ENCODE peak calls at places on chromosomes 16 and 17, in five cellular contexts. One of them, this sample, is unnamed.

GRCh38 chr16:69606985-69607384 is 41.2 kb downstream of the NFAT5 start:
- DNase-seq in sigmoid colon: no peak
- DNase-seq in H1: no peak
- DNase-seq in esophagus muscularis mucosa: no peak
- DNase-seq in transverse colon: no peak
- DNase-seq in this sample: no peak

GRCh38 chr16:86661715-86662114 is 83.4 kb downstream of the FOXL1 start:
- DNase-seq in sigmoid colon: no peak
- DNase-seq in H1: no peak
- DNase-seq in esophagus muscularis mucosa: no peak
- DNase-seq in transverse colon: no peak
- DNase-seq in this sample: no peak

GRCh38 chr16:49970818-49971431 is 54.1 kb upstream of the CNEP1R1 start:
- DNase-seq in sigmoid colon: no peak
- DNase-seq in H1: no peak
- DNase-seq in esophagus muscularis mucosa: no peak
- DNase-seq in transverse colon: peak
- DNase-seq in this sample: no peak

GRCh38 chr16:30005341-30006094 is 5.3 kb downstream of the DOC2A start:
- DNase-seq in sigmoid colon: no peak
- DNase-seq in H1: no peak
- DNase-seq in esophagus muscularis mucosa: no peak
- DNase-seq in transverse colon: peak
- DNase-seq in this sample: no peak

GRCh38 chr16:89646270-89646669 is 11.2 kb downstream of the CHMP1A start:
- DNase-seq in sigmoid colon: no peak
- DNase-seq in H1: no peak
- DNase-seq in esophagus muscularis mucosa: no peak
- DNase-seq in transverse colon: no peak
- DNase-seq in this sample: no peak

GRCh38 chr17:69326302-69327059 is 452 bp downstream of the ABCA5 start:
- DNase-seq in sigmoid colon: no peak
- DNase-seq in H1: no peak
- DNase-seq in esophagus muscularis mucosa: no peak
- DNase-seq in transverse colon: no peak
- DNase-seq in this sample: peak

GRCh38 chr17:39607851-39608130 is at the start of gene NEUROD2:
- DNase-seq in sigmoid colon: no peak
- DNase-seq in H1: peak
- DNase-seq in esophagus muscularis mucosa: no peak
- DNase-seq in transverse colon: no peak
- DNase-seq in this sample: no peak

GRCh38 chr17:7854851-7855642 is at the start of gene TMEM88:
- DNase-seq in sigmoid colon: peak
- DNase-seq in H1: peak
- DNase-seq in esophagus muscularis mucosa: no peak
- DNase-seq in transverse colon: no peak
- DNase-seq in this sample: no peak

GRCh38 chr17:73393962-73394361 is 82.2 kb upstream of the CDC42EP4 start:
- DNase-seq in sigmoid colon: no peak
- DNase-seq in H1: no peak
- DNase-seq in esophagus muscularis mucosa: no peak
- DNase-seq in transverse colon: no peak
- DNase-seq in this sample: no peak

GRCh38 chr17:50547035-50547735 is at the start of gene SPATA20:
- DNase-seq in sigmoid colon: peak
- DNase-seq in H1: peak
- DNase-seq in esophagus muscularis mucosa: peak
- DNase-seq in transverse colon: peak
- DNase-seq in this sample: peak
- TF ChIP-seq POLR2A in sigmoid colon: peak
- TF ChIP-seq POLR2A in H1: peak
- TF ChIP-seq POLR2A in esophagus muscularis mucosa: peak
- TF ChIP-seq POLR2A in transverse colon: peak
- TF ChIP-seq POLR2A in this sample: peak

GRCh38 chr17:14297161-14297851 is 3.6 kb upstream of the HS3ST3B1 start:
- DNase-seq in sigmoid colon: no peak
- DNase-seq in H1: peak
- DNase-seq in esophagus muscularis mucosa: peak
- DNase-seq in transverse colon: no peak
- DNase-seq in this sample: peak

GRCh38 chr17:14299261-14300093 is 1.4 kb upstream of the HS3ST3B1 start:
- DNase-seq in sigmoid colon: peak
- DNase-seq in H1: peak
- DNase-seq in esophagus muscularis mucosa: peak
- DNase-seq in transverse colon: peak
- DNase-seq in this sample: peak

GRCh38 chr17:14296511-14296910 is 4.4 kb upstream of the HS3ST3B1 start:
- DNase-seq in sigmoid colon: no peak
- DNase-seq in H1: no peak
- DNase-seq in esophagus muscularis mucosa: peak
- DNase-seq in transverse colon: no peak
- DNase-seq in this sample: peak

GRCh38 chr17:14300628-14301278 is at the start of gene HS3ST3B1:
- DNase-seq in sigmoid colon: peak
- DNase-seq in H1: peak
- DNase-seq in esophagus muscularis mucosa: peak
- DNase-seq in transverse colon: peak
- DNase-seq in this sample: peak

GRCh38 chr17:14298221-14298994 is 2.5 kb upstream of the HS3ST3B1 start:
- DNase-seq in sigmoid colon: no peak
- DNase-seq in H1: peak
- DNase-seq in esophagus muscularis mucosa: peak
- DNase-seq in transverse colon: no peak
- DNase-seq in this sample: no peak
- TF ChIP-seq POLR2AphosphoS5 in sigmoid colon: no peak
- TF ChIP-seq POLR2AphosphoS5 in H1: no peak
- TF ChIP-seq POLR2AphosphoS5 in esophagus muscularis mucosa: no peak
- TF ChIP-seq POLR2AphosphoS5 in transverse colon: no peak
- TF ChIP-seq POLR2AphosphoS5 in this sample: no peak

DNA sequence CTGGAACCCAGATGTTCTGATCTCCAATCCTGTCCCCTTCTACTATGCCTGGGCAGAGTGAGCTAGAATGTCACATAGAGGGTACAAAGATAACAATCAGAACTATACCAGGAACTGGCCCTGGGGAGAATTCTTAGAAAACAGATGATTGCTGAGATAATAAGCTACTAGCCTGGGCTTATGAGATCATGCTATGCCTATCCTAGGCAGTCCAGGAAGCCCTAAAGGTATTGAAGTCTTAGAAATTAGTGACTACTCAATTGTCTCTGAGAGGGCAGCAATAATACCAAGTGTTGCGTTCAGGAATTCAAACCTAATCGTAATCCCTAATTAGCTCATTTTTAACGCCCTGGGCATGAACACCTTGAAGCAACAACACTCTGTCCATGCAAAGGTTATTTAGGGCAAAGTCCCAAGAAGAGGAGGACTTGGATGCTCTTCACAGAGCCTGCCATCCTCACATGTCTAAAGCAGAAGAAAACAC is 77.1 kb downstream of the MMD start:
- DNase-seq in sigmoid colon: no peak
- DNase-seq in H1: no peak
- DNase-seq in esophagus muscularis mucosa: peak
- DNase-seq in transverse colon: no peak
- DNase-seq in this sample: no peak
- TF ChIP-seq POLR2A in sigmoid colon: no peak
- TF ChIP-seq POLR2A in H1: no peak
- TF ChIP-seq POLR2A in esophagus muscularis mucosa: no peak
- TF ChIP-seq POLR2A in transverse colon: no peak
- TF ChIP-seq POLR2A in this sample: no peak

DNA sequence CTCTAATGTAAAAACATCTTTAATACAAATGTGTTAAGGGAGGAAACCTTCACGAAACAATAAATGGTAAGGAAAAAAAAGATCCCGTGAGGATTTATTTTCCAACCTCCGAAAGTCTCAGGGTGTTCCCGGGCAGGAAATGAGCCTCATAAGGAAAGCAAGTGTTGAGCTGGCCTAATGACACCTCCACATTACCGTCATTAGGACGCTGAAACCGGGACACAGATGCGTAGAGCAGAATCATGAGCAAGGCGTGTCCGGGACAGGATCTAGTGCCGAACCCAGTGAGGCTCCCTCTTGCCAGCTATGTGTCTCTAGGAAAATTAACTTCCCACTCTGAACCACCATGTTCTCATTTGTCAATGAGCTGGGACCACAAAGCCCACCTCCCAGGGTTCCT is 22.7 kb upstream of the CYTH1 start:
- DNase-seq in sigmoid colon: no peak
- DNase-seq in H1: no peak
- DNase-seq in esophagus muscularis mucosa: no peak
- DNase-seq in transverse colon: no peak
- DNase-seq in this sample: no peak
- TF ChIP-seq POLR2AphosphoS5 in sigmoid colon: no peak
- TF ChIP-seq POLR2AphosphoS5 in H1: no peak
- TF ChIP-seq POLR2AphosphoS5 in esophagus muscularis mucosa: peak
- TF ChIP-seq POLR2AphosphoS5 in transverse colon: no peak
- TF ChIP-seq POLR2AphosphoS5 in this sample: no peak

GRCh38 chr17:59964455-59965328 is at the start of gene RNFT1:
- DNase-seq in sigmoid colon: peak
- DNase-seq in H1: peak
- DNase-seq in esophagus muscularis mucosa: peak
- DNase-seq in transverse colon: peak
- DNase-seq in this sample: peak
- TF ChIP-seq POLR2A in sigmoid colon: peak
- TF ChIP-seq POLR2A in H1: peak
- TF ChIP-seq POLR2A in esophagus muscularis mucosa: peak
- TF ChIP-seq POLR2A in transverse colon: peak
- TF ChIP-seq POLR2A in this sample: peak

GRCh38 chr17:75516255-75516618 is at the start of gene TSEN54:
- DNase-seq in sigmoid colon: peak
- DNase-seq in H1: peak
- DNase-seq in esophagus muscularis mucosa: peak
- DNase-seq in transverse colon: peak
- DNase-seq in this sample: peak

GRCh38 chr17:75515523-75516254 is at the start of gene CASKIN2:
- DNase-seq in sigmoid colon: peak
- DNase-seq in H1: peak
- DNase-seq in esophagus muscularis mucosa: peak
- DNase-seq in transverse colon: peak
- DNase-seq in this sample: peak

GRCh38 chr17:75513667-75514052 is 1.7 kb downstream of the CASKIN2 start:
- DNase-seq in sigmoid colon: no peak
- DNase-seq in H1: no peak
- DNase-seq in esophagus muscularis mucosa: no peak
- DNase-seq in transverse colon: no peak
- DNase-seq in this sample: no peak

GRCh38 chr17:75514299-75515228 is 773 bp downstream of the CASKIN2 start:
- DNase-seq in sigmoid colon: no peak
- DNase-seq in H1: peak
- DNase-seq in esophagus muscularis mucosa: no peak
- DNase-seq in transverse colon: peak
- DNase-seq in this sample: no peak

GRCh38 chr17:75515229-75515522 is 161 bp downstream of the CASKIN2 start:
- DNase-seq in sigmoid colon: no peak
- DNase-seq in H1: no peak
- DNase-seq in esophagus muscularis mucosa: no peak
- DNase-seq in transverse colon: no peak
- DNase-seq in this sample: no peak
- TF ChIP-seq POLR2AphosphoS5 in sigmoid colon: peak
- TF ChIP-seq POLR2AphosphoS5 in H1: no peak
- TF ChIP-seq POLR2AphosphoS5 in esophagus muscularis mucosa: no peak
- TF ChIP-seq POLR2AphosphoS5 in transverse colon: no peak
- TF ChIP-seq POLR2AphosphoS5 in this sample: no peak

GRCh38 chr17:17445296-17445924 is 31.4 kb upstream of the MED9 start:
- DNase-seq in sigmoid colon: no peak
- DNase-seq in H1: no peak
- DNase-seq in esophagus muscularis mucosa: no peak
- DNase-seq in transverse colon: no peak
- DNase-seq in this sample: no peak

GRCh38 chr17:17440938-17441730 is 35.7 kb upstream of the MED9 start:
- DNase-seq in sigmoid colon: no peak
- DNase-seq in H1: no peak
- DNase-seq in esophagus muscularis mucosa: no peak
- DNase-seq in transverse colon: no peak
- DNase-seq in this sample: peak

GRCh38 chr17:17439971-17440843 is 36.6 kb upstream of the MED9 start:
- DNase-seq in sigmoid colon: no peak
- DNase-seq in H1: peak
- DNase-seq in esophagus muscularis mucosa: no peak
- DNase-seq in transverse colon: peak
- DNase-seq in this sample: no peak

GRCh38 chr17:17445925-17446665 is 30.7 kb upstream of the MED9 start:
- DNase-seq in sigmoid colon: no peak
- DNase-seq in H1: no peak
- DNase-seq in esophagus muscularis mucosa: no peak
- DNase-seq in transverse colon: peak
- DNase-seq in this sample: peak

DNA sequence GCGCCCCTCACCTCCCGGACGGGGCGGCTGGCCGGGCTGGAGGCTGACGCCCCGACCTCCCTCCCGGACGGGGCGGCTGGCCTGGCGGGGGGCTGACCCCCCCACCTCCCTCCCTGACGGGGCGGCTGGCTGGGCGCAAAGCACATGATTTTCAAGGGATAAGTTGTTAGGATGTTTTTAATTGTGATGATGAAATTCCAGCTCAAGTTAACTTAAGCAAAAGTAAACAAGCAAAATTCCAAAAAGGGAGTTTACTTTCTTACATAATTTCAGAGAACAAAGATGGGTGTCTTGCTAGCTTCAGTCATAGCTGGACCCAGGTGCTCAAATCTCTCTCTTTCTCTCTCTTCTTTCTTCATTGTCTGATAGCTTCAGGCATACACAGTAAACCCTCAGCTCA is 33.6 kb upstream of the MED9 start:
- DNase-seq in sigmoid colon: no peak
- DNase-seq in H1: no peak
- DNase-seq in esophagus muscularis mucosa: no peak
- DNase-seq in transverse colon: no peak
- DNase-seq in this sample: no peak
- TF ChIP-seq POLR2A in sigmoid colon: no peak
- TF ChIP-seq POLR2A in H1: no peak
- TF ChIP-seq POLR2A in esophagus muscularis mucosa: no peak
- TF ChIP-seq POLR2A in transverse colon: no peak
- TF ChIP-seq POLR2A in this sample: no peak

This sample was measured in suprapubic skin.